ENCODE peak calls at places on chromosomes 13 and 19, in eight cellular contexts. One of them, this sample, is unnamed.
A peak's percentile ranks its signal among the peaks of the same experiment; 100 is the strongest.

GRCh38 chr19:16367269-16367683 is 42.6 kb downstream of the KLF2 start:
- DNase-seq in stimulated activated CD4-positive, alpha-beta T cell treated with anti-CD3 and anti-CD28 coated beads, Interleukin-4, amount 100 ng/mL, for 4 hours: no peak
- DNase-seq in HEK293T: no peak
- DNase-seq in kidney glomerular epithelial cell: no peak
- DNase-seq in T-helper 1 cell: peak; percentile 50
- DNase-seq in right atrium auricular region: no peak
- DNase-seq in progenitor cell of endocrine pancreas: no peak
- DNase-seq in HFFc6: no peak
- DNase-seq in this sample: no peak

GRCh38 chr19:33438016-33438671 is 64.6 kb downstream of the CEBPG start:
- DNase-seq in right atrium auricular region: no peak
- DNase-seq in T-helper 1 cell: no peak
- DNase-seq in progenitor cell of endocrine pancreas: no peak
- DNase-seq in stimulated activated CD4-positive, alpha-beta T cell treated with anti-CD3 and anti-CD28 coated beads, Interleukin-4, amount 100 ng/mL, for 4 hours: no peak
- DNase-seq in HFFc6: no peak
- DNase-seq in kidney glomerular epithelial cell: no peak
- DNase-seq in HEK293T: no peak
- DNase-seq in this sample: no peak

GRCh38 chr13:97492257-97492656 is 58.3 kb downstream of the RAP2A start:
- DNase-seq in HFFc6: no peak
- DNase-seq in T-helper 1 cell: no peak
- DNase-seq in progenitor cell of endocrine pancreas: no peak
- DNase-seq in kidney glomerular epithelial cell: no peak
- DNase-seq in HEK293T: no peak
- DNase-seq in stimulated activated CD4-positive, alpha-beta T cell treated with anti-CD3 and anti-CD28 coated beads, Interleukin-4, amount 100 ng/mL, for 4 hours: no peak
- DNase-seq in right atrium auricular region: no peak
- DNase-seq in this sample: no peak

GRCh38 chr13:34344761-34345600 is 527.0 kb downstream of the RFC3 start:
- DNase-seq in right atrium auricular region: no peak
- DNase-seq in progenitor cell of endocrine pancreas: no peak
- DNase-seq in stimulated activated CD4-positive, alpha-beta T cell treated with anti-CD3 and anti-CD28 coated beads, Interleukin-4, amount 100 ng/mL, for 4 hours: no peak
- DNase-seq in T-helper 1 cell: no peak
- DNase-seq in HFFc6: no peak
- DNase-seq in kidney glomerular epithelial cell: no peak
- DNase-seq in HEK293T: no peak
- DNase-seq in this sample: no peak

GRCh38 chr19:51607920-51608562 is 22.2 kb downstream of the SIGLEC5 start:
- DNase-seq in T-helper 1 cell: peak; percentile 37
- DNase-seq in stimulated activated CD4-positive, alpha-beta T cell treated with anti-CD3 and anti-CD28 coated beads, Interleukin-4, amount 100 ng/mL, for 4 hours: peak; percentile 54
- DNase-seq in right atrium auricular region: no peak
- DNase-seq in progenitor cell of endocrine pancreas: peak; percentile 81
- DNase-seq in HEK293T: peak; percentile 66
- DNase-seq in HFFc6: peak; percentile 62
- DNase-seq in kidney glomerular epithelial cell: peak; percentile 46
- DNase-seq in this sample: peak; percentile 92

GRCh38 chr13:113458218-113459065 is 5.2 kb upstream of the ADPRHL1 start:
- DNase-seq in progenitor cell of endocrine pancreas: no peak
- DNase-seq in HEK293T: peak; percentile 14
- DNase-seq in stimulated activated CD4-positive, alpha-beta T cell treated with anti-CD3 and anti-CD28 coated beads, Interleukin-4, amount 100 ng/mL, for 4 hours: no peak
- DNase-seq in T-helper 1 cell: no peak
- DNase-seq in HFFc6: no peak
- DNase-seq in kidney glomerular epithelial cell: no peak
- DNase-seq in right atrium auricular region: no peak
- DNase-seq in this sample: peak; percentile 65

GRCh38 chr13:96994030-96994848 is at the start of gene OXGR1:
- DNase-seq in HFFc6: no peak
- DNase-seq in T-helper 1 cell: no peak
- DNase-seq in right atrium auricular region: no peak
- DNase-seq in progenitor cell of endocrine pancreas: peak; percentile 14
- DNase-seq in kidney glomerular epithelial cell: peak; percentile 23
- DNase-seq in stimulated activated CD4-positive, alpha-beta T cell treated with anti-CD3 and anti-CD28 coated beads, Interleukin-4, amount 100 ng/mL, for 4 hours: no peak
- DNase-seq in HEK293T: peak; percentile 40
- DNase-seq in this sample: peak; percentile 95

GRCh38 chr13:85241045-85241444 is 558.2 kb downstream of the SLITRK6 start:
- DNase-seq in T-helper 1 cell: no peak
- DNase-seq in HEK293T: no peak
- DNase-seq in right atrium auricular region: no peak
- DNase-seq in progenitor cell of endocrine pancreas: no peak
- DNase-seq in stimulated activated CD4-positive, alpha-beta T cell treated with anti-CD3 and anti-CD28 coated beads, Interleukin-4, amount 100 ng/mL, for 4 hours: no peak
- DNase-seq in kidney glomerular epithelial cell: no peak
- DNase-seq in HFFc6: peak; percentile 5
- DNase-seq in this sample: no peak

GRCh38 chr13:40477623-40478608 is 188.5 kb downstream of the FOXO1 start:
- DNase-seq in HEK293T: no peak
- DNase-seq in right atrium auricular region: peak; percentile 90
- DNase-seq in stimulated activated CD4-positive, alpha-beta T cell treated with anti-CD3 and anti-CD28 coated beads, Interleukin-4, amount 100 ng/mL, for 4 hours: no peak
- DNase-seq in kidney glomerular epithelial cell: no peak
- DNase-seq in T-helper 1 cell: no peak
- DNase-seq in HFFc6: no peak
- DNase-seq in progenitor cell of endocrine pancreas: no peak
- DNase-seq in this sample: peak; percentile 23

GRCh38 chr13:102317593-102317992 is 84.3 kb downstream of the FGF14 start:
- DNase-seq in HEK293T: no peak
- DNase-seq in stimulated activated CD4-positive, alpha-beta T cell treated with anti-CD3 and anti-CD28 coated beads, Interleukin-4, amount 100 ng/mL, for 4 hours: no peak
- DNase-seq in HFFc6: no peak
- DNase-seq in progenitor cell of endocrine pancreas: no peak
- DNase-seq in T-helper 1 cell: no peak
- DNase-seq in right atrium auricular region: peak; percentile 90
- DNase-seq in kidney glomerular epithelial cell: no peak
- DNase-seq in this sample: peak; percentile 48

GRCh38 chr19:30664358-30665058 is 292.3 kb downstream of the ZNF536 start:
- DNase-seq in HFFc6: no peak
- DNase-seq in stimulated activated CD4-positive, alpha-beta T cell treated with anti-CD3 and anti-CD28 coated beads, Interleukin-4, amount 100 ng/mL, for 4 hours: no peak
- DNase-seq in progenitor cell of endocrine pancreas: no peak
- DNase-seq in T-helper 1 cell: no peak
- DNase-seq in kidney glomerular epithelial cell: no peak
- DNase-seq in right atrium auricular region: no peak
- DNase-seq in HEK293T: peak; percentile 42
- DNase-seq in this sample: peak; percentile 63

GRCh38 chr13:36088463-36088862 is 42.7 kb downstream of the DCLK1 start:
- DNase-seq in HEK293T: no peak
- DNase-seq in T-helper 1 cell: no peak
- DNase-seq in stimulated activated CD4-positive, alpha-beta T cell treated with anti-CD3 and anti-CD28 coated beads, Interleukin-4, amount 100 ng/mL, for 4 hours: no peak
- DNase-seq in right atrium auricular region: no peak
- DNase-seq in kidney glomerular epithelial cell: no peak
- DNase-seq in HFFc6: no peak
- DNase-seq in progenitor cell of endocrine pancreas: no peak
- DNase-seq in this sample: no peak

GRCh38 chr13:114118086-114118762 is 14.2 kb downstream of the RASA3 start:
- DNase-seq in progenitor cell of endocrine pancreas: no peak
- DNase-seq in HFFc6: peak; percentile 68
- DNase-seq in T-helper 1 cell: no peak
- DNase-seq in HEK293T: no peak
- DNase-seq in stimulated activated CD4-positive, alpha-beta T cell treated with anti-CD3 and anti-CD28 coated beads, Interleukin-4, amount 100 ng/mL, for 4 hours: no peak
- DNase-seq in kidney glomerular epithelial cell: no peak
- DNase-seq in right atrium auricular region: no peak
- DNase-seq in this sample: no peak

GRCh38 chr13:19782049-19782726 is 557 bp downstream of the PSPC1 start:
- DNase-seq in HFFc6: peak; percentile 15
- DNase-seq in kidney glomerular epithelial cell: peak; percentile 14
- DNase-seq in T-helper 1 cell: peak; percentile 43
- DNase-seq in progenitor cell of endocrine pancreas: peak; percentile 45
- DNase-seq in right atrium auricular region: peak; percentile 66
- DNase-seq in stimulated activated CD4-positive, alpha-beta T cell treated with anti-CD3 and anti-CD28 coated beads, Interleukin-4, amount 100 ng/mL, for 4 hours: peak; percentile 55
- DNase-seq in HEK293T: peak; percentile 10
- DNase-seq in this sample: peak; percentile 75

GRCh38 chr13:66831317-66831716 is 398.8 kb downstream of the PCDH9 start:
- DNase-seq in kidney glomerular epithelial cell: no peak
- DNase-seq in progenitor cell of endocrine pancreas: no peak
- DNase-seq in stimulated activated CD4-positive, alpha-beta T cell treated with anti-CD3 and anti-CD28 coated beads, Interleukin-4, amount 100 ng/mL, for 4 hours: no peak
- DNase-seq in right atrium auricular region: no peak
- DNase-seq in T-helper 1 cell: no peak
- DNase-seq in HEK293T: no peak
- DNase-seq in HFFc6: no peak
- DNase-seq in this sample: no peak

GRCh38 chr19:13707901-13708300 is 56.4 kb upstream of the MRI1 start:
- DNase-seq in T-helper 1 cell: no peak
- DNase-seq in stimulated activated CD4-positive, alpha-beta T cell treated with anti-CD3 and anti-CD28 coated beads, Interleukin-4, amount 100 ng/mL, for 4 hours: no peak
- DNase-seq in HFFc6: no peak
- DNase-seq in HEK293T: no peak
- DNase-seq in progenitor cell of endocrine pancreas: no peak
- DNase-seq in kidney glomerular epithelial cell: no peak
- DNase-seq in right atrium auricular region: no peak
- DNase-seq in this sample: no peak

This sample was measured in left kidney.